ENCODE peak calls at places on chromosomes 4 and X, in six cellular contexts. G, E, R, X, S and I are unnamed samples.

GRCh38 chr4:82786004-82786400 is 12.6 kb downstream of the SCD5 start:
- DNase-seq in G (peak), X (no peak), E (no peak), R (peak), S (peak), I (no peak)

GRCh38 chr4:15182600-15183222 is 180.4 kb downstream of the CPEB2 start:
- DNase-seq in S (peak), G (peak), E (no peak), R (peak), X (peak), I (no peak)

GRCh38 chrX:49840679-49841078 is 11.6 kb downstream of the PAGE4 start:
- DNase-seq in E (peak), X (peak), G (peak), R (peak), S (peak), I (peak)

GRCh38 chr4:74366367-74366891 is 1.5 kb downstream of the EREG start:
- DNase-seq in S (no peak), R (no peak), E (peak), G (no peak), X (no peak), I (no peak)

GRCh38 chrX:151391722-151392121 is 5.3 kb upstream of the VMA21 start:
- DNase-seq in X (no peak), S (no peak), E (no peak), R (no peak), G (no peak), I (no peak)

GRCh38 chr4:109301691-109302365 is 630 bp downstream of the COL25A1 start:
- DNase-seq in R (no peak), S (peak), X (no peak), G (no peak), E (no peak), I (no peak)

GRCh38 chr4:107037188-107037587 is 1.1 kb upstream of the DKK2 start:
- DNase-seq in X (peak), G (peak), R (peak), S (peak), E (no peak), I (no peak)

GRCh38 chrX:139563251-139563650 is 32.7 kb downstream of the F9 start:
- DNase-seq in G (peak), R (peak), S (no peak), X (no peak), E (no peak), I (no peak)

GRCh38 chr4:155569960-155570515 is 96.6 kb upstream of the GUCY1A1 start:
- DNase-seq in R (no peak), S (peak), X (peak), G (peak), E (no peak), I (no peak)

GRCh38 chr4:84967292-84967651 is 782 bp upstream of the WDFY3 start:
- DNase-seq in S (peak), G (peak), R (no peak), X (peak), E (no peak), I (no peak)

GRCh38 chrX:140586951-140587350 is 82.1 kb upstream of the SOX3 start:
- DNase-seq in S (no peak), G (no peak), E (no peak), R (no peak), X (no peak), I (no peak)

GRCh38 chr4:72817012-72817411 is 248.0 kb upstream of the ADAMTS3 start:
- DNase-seq in G (peak), S (peak), X (no peak), R (peak), E (no peak), I (no peak)

GRCh38 chrX:110509778-110510510 is 151.3 kb downstream of the RTL9 start:
- DNase-seq in X (no peak), E (no peak), S (peak), R (peak), G (peak), I (no peak)

GRCh38 chr4:155707251-155707650 is 40.6 kb downstream of the GUCY1A1 start:
- DNase-seq in X (no peak), E (no peak), S (no peak), G (no peak), R (no peak), I (no peak)

GRCh38 chr4:184453402-184454160 is 20.8 kb downstream of the IRF2 start:
- DNase-seq in G (peak), X (peak), R (peak), S (peak), E (peak), I (no peak)

GRCh38 chr4:94889961-94890360 is 132.2 kb downstream of the BMPR1B start:
- DNase-seq in S (peak), R (no peak), E (no peak), G (peak), X (no peak), I (no peak)

GRCh38 chrX:139881130-139881529 is 51.7 kb downstream of the ATP11C start:
- DNase-seq in S (peak), X (no peak), G (peak), R (no peak), E (no peak), I (no peak)

GRCh38 chr4:87848622-87849351 is 16.0 kb downstream of the MEPE start:
- DNase-seq in E (peak), S (peak), G (peak), R (peak), X (peak), I (peak)

GRCh38 chrX:26649534-26649933 is 433.6 kb downstream of the MAGEB5 start:
- DNase-seq in S (peak), X (no peak), G (no peak), R (peak), E (peak), I (no peak)

GRCh38 chr4:17285747-17286146 is 226.1 kb downstream of the QDPR start:
- DNase-seq in S (no peak), R (no peak), E (no peak), X (no peak), G (no peak), I (no peak)

GRCh38 chrX:55342533-55343501 is 78.1 kb upstream of the PAGE3 start:
- DNase-seq in R (peak), G (no peak), X (peak), S (peak), E (peak), I (peak)

GRCh38 chr4:24794916-24795665 is at the start of gene SOD3:
- DNase-seq in G (peak), E (no peak), S (peak), R (peak), X (peak), I (no peak)

GRCh38 chr4:129972257-129972656 is 876.3 kb downstream of the C4orf33 start:
- DNase-seq in X (no peak), S (no peak), R (no peak), E (peak), G (no peak), I (no peak)

GRCh38 chrX:11470231-11470630 is 177.0 kb downstream of the AMELX start:
- DNase-seq in E (no peak), X (peak), R (peak), G (peak), S (peak), I (no peak)

GRCh38 chr4:3880595-3881120 is 114.5 kb downstream of the ADRA2C start:
- DNase-seq in S (peak), G (peak), R (peak), X (peak), E (peak), I (no peak)

GRCh38 chr4:185504098-185505047 is 30.9 kb downstream of the PDLIM3 start:
- DNase-seq in R (peak), X (no peak), G (no peak), S (peak), E (no peak), I (no peak)

GRCh38 chr4:119172223-119172622 is 36.6 kb downstream of the MYOZ2 start:
- DNase-seq in G (no peak), R (peak), X (no peak), S (peak), E (no peak), I (no peak)

GRCh38 chrX:92249125-92249524 is 469.9 kb downstream of the PCDH11X start:
- DNase-seq in S (no peak), X (no peak), G (no peak), R (peak), E (no peak), I (no peak)

GRCh38 chrX:108162265-108162664 is 70.7 kb downstream of the ATG4A start:
- DNase-seq in R (no peak), S (no peak), X (no peak), G (no peak), E (no peak), I (no peak)

GRCh38 chrX:74546984-74547383 is 67.4 kb downstream of the RLIM start:
- DNase-seq in E (no peak), X (no peak), R (no peak), S (no peak), G (no peak), I (no peak)

GRCh38 chr4:37960679-37961078 is 481 bp downstream of the PTTG2 start:
- DNase-seq in E (no peak), S (no peak), X (no peak), R (no peak), G (no peak), I (no peak)

GRCh38 chr4:89878611-89879010 is 16.0 kb upstream of the MMRN1 start:
- DNase-seq in G (no peak), X (no peak), R (no peak), S (peak), E (no peak), I (no peak)

GRCh38 chr4:130478406-130478805 is 1382.5 kb downstream of the C4orf33 start:
- DNase-seq in R (no peak), G (peak), E (no peak), S (peak), X (peak), I (no peak)

GRCh38 chr4:141107927-141108326 is 25.3 kb downstream of the RNF150 start:
- DNase-seq in G (no peak), X (no peak), E (no peak), S (no peak), R (no peak), I (no peak)

GRCh38 chrX:19747672-19748610 is 139.5 kb downstream of the SH3KBP1 start:
- DNase-seq in X (no peak), S (no peak), G (no peak), E (no peak), R (no peak), I (no peak)

GRCh38 chrX:135403374-135403773 is 18.4 kb upstream of the SMIM10L2A start:
- DNase-seq in X (no peak), S (no peak), E (no peak), G (no peak), R (no peak), I (no peak)

GRCh38 chr4:87839309-87839946 is 6.7 kb downstream of the MEPE start:
- DNase-seq in X (peak), S (peak), G (peak), E (peak), R (peak), I (peak)

GRCh38 chr4:161581262-161581661 is 582.5 kb downstream of the FSTL5 start:
- DNase-seq in X (no peak), E (no peak), G (peak), R (no peak), S (peak), I (no peak)

GRCh38 chr4:85762204-85762884 is 287.4 kb downstream of the ARHGAP24 start:
- DNase-seq in R (peak), G (peak), S (peak), X (peak), E (no peak), I (no peak)

DNA sequence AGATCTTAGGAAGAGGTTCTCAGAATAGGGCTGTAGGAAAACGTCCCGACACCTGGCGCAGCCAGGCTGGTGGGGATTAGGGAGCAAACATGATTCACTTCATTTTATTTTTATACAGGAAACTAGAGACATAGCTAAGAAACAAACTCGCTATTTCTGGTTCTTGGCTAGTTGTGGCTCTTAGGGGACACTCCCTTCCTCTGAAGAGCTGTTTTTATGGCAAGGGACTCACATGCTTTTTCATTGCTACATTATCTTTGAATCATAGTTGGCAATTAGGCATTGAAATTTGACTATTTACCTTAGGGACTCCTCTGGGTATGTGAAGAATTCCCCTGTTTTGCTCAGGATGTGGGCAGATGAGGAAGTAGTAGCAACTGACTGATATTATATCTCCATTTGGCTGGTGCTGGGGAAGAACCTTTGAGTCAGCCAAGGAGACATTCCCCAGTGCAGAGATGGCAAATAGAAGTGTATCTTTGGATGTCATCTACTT is 174.5 kb downstream of the SMIM20 start:
- DNase-seq in S (peak), E (no peak), R (peak), X (no peak), G (peak), I (no peak)
- H3K9ac ChIP-seq in S (no peak), E (no peak), R (peak), X (no peak), G (no peak), I (no peak)

DNA sequence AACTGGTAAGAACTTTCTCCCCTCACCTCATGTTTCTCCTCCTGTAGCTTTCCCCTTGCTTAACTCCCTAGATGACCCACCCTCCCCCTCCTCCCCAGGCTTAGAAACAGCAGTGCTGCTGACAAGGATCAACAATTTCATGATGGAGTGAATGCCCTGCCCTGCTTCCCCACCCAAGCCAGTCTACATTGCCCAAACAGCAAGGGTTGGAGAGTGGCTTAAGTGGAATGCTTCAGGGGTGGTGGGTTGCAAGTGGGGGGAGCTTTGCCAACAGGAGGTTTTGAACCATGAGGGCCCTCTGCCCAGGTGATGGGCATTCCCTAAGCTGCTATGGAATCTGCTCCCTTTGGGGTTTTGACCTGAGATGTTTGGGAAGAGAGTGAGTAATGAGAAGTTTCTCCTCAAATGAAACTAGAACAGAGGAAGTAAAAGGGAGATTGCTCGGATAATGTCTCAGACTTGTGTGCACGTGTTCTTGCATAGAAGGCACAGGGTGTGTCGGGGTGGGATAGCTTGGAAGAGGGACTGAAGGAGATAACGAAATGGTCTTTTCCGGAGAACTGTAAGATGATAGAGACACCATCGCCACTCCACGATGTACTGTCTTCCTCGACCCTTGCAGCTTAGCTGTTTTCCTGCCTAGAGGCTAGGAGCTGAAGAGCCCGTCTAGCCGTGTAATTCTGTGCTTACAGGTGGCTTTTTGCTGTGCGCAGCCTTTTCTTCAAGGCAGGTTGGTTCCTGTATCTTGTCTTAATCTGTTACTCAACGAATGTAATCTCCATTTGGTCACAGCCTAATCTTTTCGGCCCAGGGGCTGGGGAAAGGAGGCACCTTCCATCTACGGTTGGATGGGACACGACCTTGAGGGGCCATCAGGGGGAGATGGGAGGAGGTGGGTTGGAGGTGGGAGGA is 10.1 kb downstream of the GDPD2 start:
- DNase-seq in R (no peak), S (no peak), G (no peak), E (peak), X (no peak), I (no peak)
- H3K4me3 ChIP-seq in R (peak), S (peak), G (peak), E (peak), X (no peak), I (peak)

GRCh38 chrX:124441971-124442370 is 95.6 kb downstream of the SH2D1A start:
- DNase-seq in X (no peak), E (no peak), R (no peak), G (no peak), S (no peak), I (no peak)
- H3K9ac ChIP-seq in X (no peak), E (no peak), R (no peak), G (no peak), S (no peak), I (no peak)

GRCh38 chr4:159175989-159176375 is 73.1 kb downstream of the RAPGEF2 start:
- DNase-seq in R (no peak), S (no peak), E (no peak), X (no peak), G (no peak), I (no peak)

GRCh38 chr4:159175165-159175988 is 72.5 kb downstream of the RAPGEF2 start:
- DNase-seq in E (peak), G (peak), R (peak), X (peak), S (peak), I (peak)

GRCh38 chr4:159177265-159178146 is 74.6 kb downstream of the RAPGEF2 start:
- DNase-seq in E (no peak), S (no peak), X (no peak), R (no peak), G (no peak), I (no peak)

GRCh38 chr4:159171287-159171686 is 68.4 kb downstream of the RAPGEF2 start:
- DNase-seq in G (peak), X (no peak), S (peak), R (peak), E (no peak), I (no peak)

DNA sequence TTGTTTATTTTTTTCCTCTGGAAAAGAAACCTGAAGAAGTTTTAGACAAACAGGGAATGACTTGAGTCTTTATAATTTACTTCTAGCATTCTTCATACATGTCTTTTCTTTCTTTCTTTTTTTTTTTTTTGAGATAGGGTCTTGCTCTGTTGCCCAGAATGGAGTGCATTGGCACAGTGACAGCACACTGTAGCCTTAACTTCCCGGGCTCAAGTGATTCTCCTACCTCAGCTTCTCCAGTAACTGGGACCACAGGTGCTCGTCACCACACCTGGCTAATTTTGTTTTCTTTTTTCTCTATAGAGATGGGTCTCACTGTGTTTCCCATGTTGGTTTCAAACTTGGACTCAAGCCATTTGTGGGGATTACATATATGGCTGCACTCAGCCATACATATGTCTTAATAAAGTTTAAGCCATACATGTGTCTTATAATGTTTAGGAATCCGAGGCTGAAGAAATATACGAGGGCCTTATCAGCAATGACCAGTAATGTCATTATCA is 71.8 kb downstream of the RAPGEF2 start:
- DNase-seq in E (no peak), S (peak), X (no peak), G (no peak), R (no peak), I (no peak)
- H3K4me3 ChIP-seq in E (no peak), S (no peak), X (peak), G (no peak), R (peak), I (no peak)

GRCh38 chr4:2260336-2261109 is 1.4 kb downstream of the MXD4 start:
- DNase-seq in X (no peak), S (peak), E (no peak), R (no peak), G (no peak), I (no peak)
- H3K9ac ChIP-seq in X (peak), S (peak), E (peak), R (peak), G (peak), I (no peak)

DNA sequence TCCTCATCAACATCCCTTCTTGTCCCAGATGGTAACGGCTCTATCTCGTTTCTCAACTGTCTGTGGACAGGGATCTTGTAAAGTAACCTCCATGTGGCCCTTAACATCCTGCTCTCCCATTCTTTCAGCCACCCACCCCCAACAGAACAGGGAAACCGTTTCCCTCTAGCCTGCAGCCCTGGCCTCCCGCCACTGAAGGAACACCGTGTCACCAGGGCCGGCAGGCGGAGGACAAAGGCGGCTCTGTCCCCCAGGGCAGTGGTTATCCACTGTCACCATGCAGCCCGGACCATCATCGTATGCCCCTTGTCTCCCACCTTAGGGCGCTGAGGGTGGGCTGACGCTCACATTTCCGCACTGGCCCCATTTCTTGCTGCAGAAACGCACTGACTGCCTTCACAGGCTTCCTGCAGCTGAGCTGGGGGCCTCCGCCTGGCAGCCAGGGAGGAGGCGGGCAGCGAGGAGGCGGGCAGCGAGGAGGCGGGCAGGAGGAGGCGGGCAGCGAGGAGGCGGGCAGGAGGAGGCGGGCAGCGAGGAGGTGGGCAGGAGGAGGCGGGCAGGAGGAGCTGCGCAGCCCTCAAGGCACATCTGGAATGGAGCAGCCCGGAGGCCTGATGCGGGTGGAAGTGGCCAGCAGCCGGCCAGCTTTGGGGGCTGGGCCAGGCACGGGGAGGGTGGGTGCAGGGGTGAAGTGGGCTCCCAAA is 20.8 kb upstream of the KIAA0232 start:
- DNase-seq in G (no peak), X (peak), R (no peak), E (no peak), S (peak), I (no peak)
- H3K4me3 ChIP-seq in G (no peak), X (no peak), R (no peak), E (no peak), S (peak), I (no peak)

GRCh38 chr4:142815834-142816233 is 30.3 kb downstream of the INPP4B start:
- DNase-seq in X (no peak), G (peak), S (peak), R (peak), E (no peak), I (no peak)

GRCh38 chr4:142813388-142813787 is 32.7 kb downstream of the INPP4B start:
- DNase-seq in R (no peak), G (no peak), E (no peak), S (no peak), X (no peak), I (no peak)

GRCh38 chr4:142818476-142818875 is 27.6 kb downstream of the INPP4B start:
- DNase-seq in G (peak), X (no peak), E (no peak), S (no peak), R (no peak), I (no peak)

GRCh38 chr4:142818009-142818408 is 28.1 kb downstream of the INPP4B start:
- DNase-seq in G (peak), X (no peak), R (peak), S (peak), E (no peak), I (no peak)

GRCh38 chr4:142817442-142817841 is 28.7 kb downstream of the INPP4B start:
- DNase-seq in S (peak), G (peak), R (peak), X (no peak), E (no peak), I (no peak)
- H3K9ac ChIP-seq in S (peak), G (no peak), R (peak), X (no peak), E (no peak), I (no peak)

GRCh38 chrX:154365997-154366665 is 8.3 kb downstream of the FLNA start:
- DNase-seq in R (no peak), E (no peak), G (no peak), X (no peak), S (no peak), I (no peak)
- H3K4me3 ChIP-seq in R (no peak), E (no peak), G (peak), X (no peak), S (no peak), I (no peak)